ENCODE peak calls at places on chromosomes 7 and 10, in five cellular contexts. Z is adrenal gland, H is breast epithelium, K is K562, X is gastrocnemius medialis. D is an unnamed sample.

GRCh38 chr10:54368984-54369383 is 432.0 kb downstream of the PCDH15 start:
- DNase-seq in X (no peak), H (no peak), K (no peak), Z (no peak), D (no peak)

GRCh38 chr7:24916463-24917040 is 63.4 kb downstream of the OSBPL3 start:
- DNase-seq in K (no peak), Z (no peak), H (no peak), X (no peak), D (no peak)

GRCh38 chr10:51308096-51308495 is 233.8 kb downstream of the PRKG1 start:
- DNase-seq in K (no peak), Z (no peak), X (no peak), H (no peak), D (no peak)

GRCh38 chr10:91340613-91341362 is 69.4 kb upstream of the HECTD2 start:
- DNase-seq in X (peak; percentile 81), K (no peak), Z (peak; percentile 30), H (no peak), D (no peak)

GRCh38 chr7:6579446-6579845 is 2.2 kb downstream of the ZDHHC4 start:
- DNase-seq in H (no peak), K (no peak), X (no peak), Z (no peak), D (no peak)

GRCh38 chr7:102974366-102975236 is 61.8 kb downstream of the LRRC17 start:
- DNase-seq in X (no peak), H (no peak), K (peak; percentile 63), Z (no peak), D (no peak)

GRCh38 chr10:29372920-29373319 is 84.0 kb downstream of the LYZL1 start:
- DNase-seq in K (no peak), H (no peak), X (no peak), Z (no peak), D (no peak)

GRCh38 chr7:19522486-19522885 is 186.4 kb downstream of the POLR1F start:
- DNase-seq in X (no peak), Z (no peak), H (no peak), K (no peak), D (no peak)

GRCh38 chr10:127415901-127416630 is 133.0 kb upstream of the NPS start:
- DNase-seq in K (no peak), X (no peak), H (no peak), Z (peak; percentile 22), D (no peak)

GRCh38 chr7:8154290-8154689 is 107.7 kb downstream of the ICA1 start:
- DNase-seq in H (no peak), X (no peak), Z (no peak), K (no peak), D (no peak)

GRCh38 chr10:121498071-121498470 is 100.2 kb downstream of the FGFR2 start:
- DNase-seq in K (no peak), H (no peak), Z (no peak), X (no peak), D (no peak)

GRCh38 chr7:20402297-20403230 is 71.9 kb downstream of the ITGB8 start:
- DNase-seq in X (no peak), K (no peak), H (no peak), Z (no peak), D (no peak)

GRCh38 chr10:91352760-91353159 is 57.4 kb upstream of the HECTD2 start:
- DNase-seq in Z (no peak), H (no peak), K (no peak), X (no peak), D (no peak)

GRCh38 chr10:110932505-110933180 is 13.2 kb downstream of the SHOC2 start:
- DNase-seq in K (no peak), X (no peak), H (no peak), Z (no peak), D (no peak)

GRCh38 chr7:76340617-76341131 is 18.1 kb downstream of the YWHAG start:
- DNase-seq in X (no peak), K (no peak), Z (no peak), H (no peak), D (no peak)

GRCh38 chr10:52216852-52217251 is 97.2 kb upstream of the DKK1 start:
- DNase-seq in Z (no peak), H (no peak), X (peak; percentile 10), K (no peak), D (no peak)

GRCh38 chr10:120979435-120980315 is 128.5 kb downstream of the WDR11 start:
- DNase-seq in X (no peak), K (no peak), H (peak; percentile 28), Z (peak; percentile 78), D (no peak)

GRCh38 chr7:47576031-47576908 is 5.6 kb downstream of the TNS3 start:
- DNase-seq in Z (peak; percentile 71), K (no peak), H (peak; percentile 61), X (no peak), D (no peak)

GRCh38 chr7:1087952-1088920 is at the start of gene GPER1:
- DNase-seq in Z (peak; percentile 88), H (no peak), X (no peak), K (no peak), D (no peak)

GRCh38 chr7:64907641-64908326 is 4.7 kb downstream of the ZNF273 start:
- DNase-seq in Z (no peak), H (no peak), X (no peak), K (no peak), D (no peak)

GRCh38 chr7:64905547-64905946 is 2.5 kb downstream of the ZNF273 start:
- DNase-seq in K (no peak), H (no peak), Z (no peak), X (no peak), D (no peak)

GRCh38 chr7:64904008-64904407 is 935 bp downstream of the ZNF273 start:
- DNase-seq in X (no peak), H (no peak), Z (no peak), K (no peak), D (no peak)

GRCh38 chr7:64905133-64905532 is 2.1 kb downstream of the ZNF273 start:
- DNase-seq in X (no peak), Z (no peak), H (no peak), K (no peak), D (no peak)

DNA sequence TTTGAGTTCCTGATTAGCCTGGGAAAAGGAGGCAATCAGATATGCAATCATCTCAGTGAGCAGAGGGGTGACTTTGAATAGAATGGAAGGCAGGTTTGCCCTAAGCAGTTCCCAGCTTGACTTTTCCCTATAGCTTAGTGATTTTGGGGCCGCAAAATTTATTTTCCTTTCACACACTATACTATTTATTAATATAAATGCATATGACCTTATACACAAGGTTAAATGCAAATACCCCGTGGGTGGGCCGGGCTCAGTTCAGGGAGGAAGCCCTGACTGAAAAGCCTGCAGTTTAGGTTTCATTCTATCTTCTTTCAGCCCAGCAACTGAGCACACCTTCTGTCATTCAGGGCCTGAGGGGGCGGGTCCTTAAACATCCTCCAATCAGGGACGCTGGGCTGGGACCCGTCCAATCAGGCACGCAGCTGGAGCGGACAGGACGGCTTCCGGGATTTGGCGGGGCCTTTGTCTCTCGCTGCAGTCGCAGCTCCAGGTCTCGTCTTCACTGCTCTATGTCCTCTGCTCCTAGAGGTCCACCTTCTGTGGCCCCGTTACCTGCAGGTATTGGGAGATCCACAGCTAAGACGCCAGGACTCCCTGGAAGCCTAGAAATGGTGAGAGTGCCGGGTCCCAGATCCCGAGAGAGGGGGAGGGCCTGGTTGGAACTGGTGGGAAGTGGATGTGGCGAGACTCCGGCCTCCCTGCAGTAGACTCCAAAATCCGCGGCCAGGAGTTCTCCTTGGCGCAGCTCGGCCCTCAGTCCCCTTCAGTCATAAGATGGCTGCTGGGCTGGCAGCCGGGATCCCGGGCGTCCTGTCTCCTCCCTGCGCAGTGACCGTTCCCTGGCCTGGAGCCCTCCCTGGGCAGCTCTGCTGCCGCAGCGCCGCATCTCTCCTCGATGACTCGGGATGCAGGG is at the start of gene ZNF273:
- DNase-seq in H (peak; percentile 96), X (peak; percentile 90), Z (peak; percentile 97), K (peak; percentile 93), D (peak; percentile 77)
- TF ChIP-seq POLR2A in H (no peak), X (peak; percentile 66), Z (peak; percentile 67), K (peak; percentile 95), D (no peak)

GRCh38 chr7:28309684-28310083 is 102.6 kb upstream of the CREB5 start:
- DNase-seq in X (no peak), H (no peak), K (no peak), Z (no peak), D (no peak)

GRCh38 chr7:28312973-28313372 is 99.3 kb upstream of the CREB5 start:
- DNase-seq in Z (no peak), H (no peak), K (no peak), X (no peak), D (no peak)

GRCh38 chr7:28315565-28316420 is 96.5 kb upstream of the CREB5 start:
- DNase-seq in X (no peak), Z (peak; percentile 40), H (peak; percentile 48), K (no peak), D (no peak)

GRCh38 chr7:28310449-28310848 is 101.9 kb upstream of the CREB5 start:
- DNase-seq in K (no peak), Z (no peak), H (no peak), X (no peak), D (no peak)

GRCh38 chr7:28311670-28312069 is 100.6 kb upstream of the CREB5 start:
- DNase-seq in K (no peak), Z (no peak), X (no peak), H (no peak), D (no peak)
- H3K27me3 ChIP-seq in K (peaks cover 4% of the 10 kb centered on the region), Z (peaks cover 37% of the 10 kb centered on the region), X (no peaks in the 10 kb centered on the region), H (no peaks in the 10 kb centered on the region), D (no peaks in the 10 kb centered on the region)

DNA sequence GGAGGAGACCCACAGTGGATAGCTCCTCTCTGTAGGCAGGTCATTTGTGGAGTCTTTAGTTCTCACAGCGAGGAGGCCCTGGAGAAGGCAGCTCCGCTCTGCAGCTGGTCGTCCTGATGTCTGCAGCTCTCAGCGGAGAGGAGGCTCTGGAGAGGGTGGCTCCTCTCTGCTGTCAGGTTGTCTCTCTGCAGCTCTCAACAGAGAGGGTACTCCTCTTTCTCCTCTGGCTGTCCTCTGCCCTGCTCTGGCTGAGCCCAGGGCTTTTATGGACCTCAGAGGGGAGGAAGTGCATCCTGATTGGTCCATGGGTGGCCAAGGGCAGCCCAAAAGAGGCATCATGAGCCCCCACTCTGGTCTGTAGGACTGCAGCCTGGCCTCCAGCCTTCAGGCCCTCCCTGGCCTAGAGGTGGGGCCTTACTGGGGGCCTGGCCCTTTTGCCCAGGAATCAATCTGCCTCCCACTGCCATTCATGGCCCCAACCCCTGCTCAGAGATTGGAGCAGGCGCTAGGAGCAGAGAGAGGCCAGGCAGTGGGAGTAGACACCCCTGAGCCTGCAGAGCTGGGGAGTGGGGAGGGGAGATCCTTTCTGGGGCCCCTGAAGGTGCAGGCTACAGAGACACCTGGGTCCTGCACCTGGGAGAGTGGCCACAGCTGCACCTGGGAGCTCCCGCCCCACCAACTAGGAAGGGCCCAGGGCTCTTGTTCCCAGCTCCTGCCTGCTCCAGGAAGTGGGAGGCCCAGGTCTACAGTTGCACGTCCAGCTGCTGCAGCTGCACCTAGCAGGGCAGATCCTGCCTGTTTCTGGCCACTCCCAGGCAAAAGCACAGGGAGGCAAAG is 6.6 kb upstream of the DYNC2I1 start:
- DNase-seq in Z (no peak), H (no peak), X (no peak), K (no peak), D (no peak)
- TF ChIP-seq POLR2A in Z (no peak), H (no peak), X (no peak), K (no peak), D (no peak)

GRCh38 chr10:98010939-98011685 is 19.3 kb downstream of the CRTAC1 start:
- DNase-seq in K (no peak), X (no peak), Z (no peak), H (no peak), D (no peak)
- H3K27me3 ChIP-seq in K (no peaks in the 10 kb centered on the region), X (peaks cover 18% of the 10 kb centered on the region), Z (peaks cover 4% of the 10 kb centered on the region), H (no peaks in the 10 kb centered on the region), D (peaks cover 81% of the 10 kb centered on the region)